ENCODE peak calls at places on chromosomes 6 and 20, in six cellular contexts. One of them, this sample, is unnamed.

GRCh38 chr6:73585566-73586415 is 65.0 kb upstream of the EEF1A1 start:
- DNase-seq in right atrium auricular region: no peak
- DNase-seq in BE2C: no peak
- DNase-seq in cardiac muscle cell: peak; percentile 84
- DNase-seq in Peyer's patch: peak; percentile 74
- DNase-seq in heart right ventricle: peak; percentile 67
- DNase-seq in this sample: peak; percentile 69

GRCh38 chr20:39576786-39577185 is 614.6 kb downstream of the DHX35 start:
- DNase-seq in right atrium auricular region: no peak
- DNase-seq in BE2C: no peak
- DNase-seq in cardiac muscle cell: no peak
- DNase-seq in Peyer's patch: no peak
- DNase-seq in heart right ventricle: no peak
- DNase-seq in this sample: no peak

GRCh38 chr6:26270903-26271639 is 93.9 kb upstream of the BTN3A2 start:
- DNase-seq in right atrium auricular region: peak; percentile 66
- DNase-seq in BE2C: peak; percentile 78
- DNase-seq in cardiac muscle cell: peak; percentile 90
- DNase-seq in Peyer's patch: peak; percentile 88
- DNase-seq in heart right ventricle: peak; percentile 82
- DNase-seq in this sample: no peak

GRCh38 chr6:48714286-48715049 is 603.5 kb upstream of the PTCHD4 start:
- DNase-seq in right atrium auricular region: no peak
- DNase-seq in BE2C: no peak
- DNase-seq in cardiac muscle cell: no peak
- DNase-seq in Peyer's patch: no peak
- DNase-seq in heart right ventricle: no peak
- DNase-seq in this sample: no peak

GRCh38 chr20:25452333-25452732 is 44.9 kb downstream of the GINS1 start:
- DNase-seq in right atrium auricular region: no peak
- DNase-seq in BE2C: no peak
- DNase-seq in cardiac muscle cell: no peak
- DNase-seq in Peyer's patch: no peak
- DNase-seq in heart right ventricle: no peak
- DNase-seq in this sample: no peak

GRCh38 chr6:146200136-146200708 is 171.4 kb downstream of the GRM1 start:
- DNase-seq in right atrium auricular region: no peak
- DNase-seq in BE2C: no peak
- DNase-seq in cardiac muscle cell: peak; percentile 7
- DNase-seq in Peyer's patch: no peak
- DNase-seq in heart right ventricle: no peak
- DNase-seq in this sample: no peak

GRCh38 chr6:2959909-2960719 is 11.3 kb downstream of the SERPINB6 start:
- DNase-seq in right atrium auricular region: no peak
- DNase-seq in BE2C: no peak
- DNase-seq in cardiac muscle cell: peak; percentile 59
- DNase-seq in Peyer's patch: no peak
- DNase-seq in heart right ventricle: no peak
- DNase-seq in this sample: no peak

GRCh38 chr20:46946181-46946624 is 51.6 kb downstream of the EYA2 start:
- DNase-seq in right atrium auricular region: no peak
- DNase-seq in BE2C: no peak
- DNase-seq in cardiac muscle cell: no peak
- DNase-seq in Peyer's patch: no peak
- DNase-seq in heart right ventricle: no peak
- DNase-seq in this sample: no peak

GRCh38 chr20:14672066-14672465 is 334.7 kb upstream of the FLRT3 start:
- DNase-seq in right atrium auricular region: no peak
- DNase-seq in BE2C: no peak
- DNase-seq in cardiac muscle cell: peak; percentile 2
- DNase-seq in Peyer's patch: no peak
- DNase-seq in heart right ventricle: no peak
- DNase-seq in this sample: no peak

GRCh38 chr20:50987493-50988210 is 29.0 kb downstream of the MOCS3 start:
- DNase-seq in right atrium auricular region: peak; percentile 78
- DNase-seq in BE2C: peak; percentile 77
- DNase-seq in cardiac muscle cell: peak; percentile 94
- DNase-seq in Peyer's patch: peak; percentile 82
- DNase-seq in heart right ventricle: peak; percentile 74
- DNase-seq in this sample: peak; percentile 92

GRCh38 chr6:139539852-139540251 is 165.4 kb upstream of the CITED2 start:
- DNase-seq in right atrium auricular region: peak; percentile 82
- DNase-seq in BE2C: no peak
- DNase-seq in cardiac muscle cell: peak; percentile 95
- DNase-seq in Peyer's patch: peak; percentile 59
- DNase-seq in heart right ventricle: peak; percentile 28
- DNase-seq in this sample: no peak

GRCh38 chr6:79421707-79422484 is 115.3 kb downstream of the LCA5 start:
- DNase-seq in right atrium auricular region: no peak
- DNase-seq in BE2C: peak; percentile 65
- DNase-seq in cardiac muscle cell: peak; percentile 96
- DNase-seq in Peyer's patch: no peak
- DNase-seq in heart right ventricle: peak; percentile 71
- DNase-seq in this sample: no peak

GRCh38 chr20:41750137-41750536 is 132.0 kb upstream of the CHD6 start:
- DNase-seq in right atrium auricular region: no peak
- DNase-seq in BE2C: no peak
- DNase-seq in cardiac muscle cell: no peak
- DNase-seq in Peyer's patch: no peak
- DNase-seq in heart right ventricle: no peak
- DNase-seq in this sample: no peak

GRCh38 chr20:50344232-50345071 is 153.8 kb downstream of the CEBPB start:
- DNase-seq in right atrium auricular region: no peak
- DNase-seq in BE2C: no peak
- DNase-seq in cardiac muscle cell: no peak
- DNase-seq in Peyer's patch: no peak
- DNase-seq in heart right ventricle: no peak
- DNase-seq in this sample: no peak

GRCh38 chr20:35551485-35551884 is 9.6 kb downstream of the ERGIC3 start:
- DNase-seq in right atrium auricular region: no peak
- DNase-seq in BE2C: no peak
- DNase-seq in cardiac muscle cell: peak; percentile 35
- DNase-seq in Peyer's patch: no peak
- DNase-seq in heart right ventricle: no peak
- DNase-seq in this sample: no peak

GRCh38 chr6:160112628-160113294 is 8.9 kb upstream of the SLC22A1 start:
- DNase-seq in right atrium auricular region: no peak
- DNase-seq in BE2C: no peak
- DNase-seq in cardiac muscle cell: no peak
- DNase-seq in Peyer's patch: no peak
- DNase-seq in heart right ventricle: no peak
- DNase-seq in this sample: no peak

GRCh38 chr20:2748551-2749342 is 51.7 kb downstream of the CPXM1 start:
- DNase-seq in right atrium auricular region: peak; percentile 42
- DNase-seq in BE2C: no peak
- DNase-seq in cardiac muscle cell: no peak
- DNase-seq in Peyer's patch: no peak
- DNase-seq in heart right ventricle: peak; percentile 1
- DNase-seq in this sample: no peak

GRCh38 chr6:52020961-52021570 is 66.3 kb downstream of the PKHD1 start:
- DNase-seq in right atrium auricular region: no peak
- DNase-seq in BE2C: no peak
- DNase-seq in cardiac muscle cell: peak; percentile 48
- DNase-seq in Peyer's patch: no peak
- DNase-seq in heart right ventricle: no peak
- DNase-seq in this sample: no peak

GRCh38 chr6:112018619-112019416 is 35.1 kb upstream of the CCN6 start:
- DNase-seq in right atrium auricular region: peak; percentile 87
- DNase-seq in BE2C: no peak
- DNase-seq in cardiac muscle cell: peak; percentile 51
- DNase-seq in Peyer's patch: no peak
- DNase-seq in heart right ventricle: peak; percentile 86
- DNase-seq in this sample: peak; percentile 53

DNA sequence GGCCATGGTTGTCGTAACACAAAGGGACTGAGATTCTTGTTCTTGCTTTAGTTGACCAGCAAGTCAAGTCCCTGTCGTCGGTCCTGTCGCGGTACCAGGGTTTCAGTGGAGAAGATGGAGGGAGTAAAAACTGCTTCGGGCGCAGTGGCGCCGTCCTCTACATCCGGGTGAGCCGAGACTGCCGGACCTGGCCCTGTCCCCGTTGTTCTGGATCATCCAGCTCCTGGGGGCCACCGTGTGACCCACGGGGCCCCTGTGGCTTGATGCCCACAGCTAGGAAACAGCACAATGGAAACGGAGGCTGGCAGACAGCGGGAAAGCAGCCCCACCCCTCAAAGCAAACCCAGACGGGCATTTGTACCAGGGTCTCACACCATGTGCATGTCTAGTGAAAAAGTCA is 15.0 kb downstream of the MTG2 start:
- DNase-seq in right atrium auricular region: no peak
- DNase-seq in BE2C: no peak
- DNase-seq in cardiac muscle cell: no peak
- DNase-seq in Peyer's patch: no peak
- DNase-seq in heart right ventricle: no peak
- DNase-seq in this sample: no peak
- H3K36me3 ChIP-seq in right atrium auricular region: peaks cover 64% of the 10 kb centered on the region
- H3K36me3 ChIP-seq in BE2C: peaks cover 68% of the 10 kb centered on the region
- H3K36me3 ChIP-seq in cardiac muscle cell: peaks cover 31% of the 10 kb centered on the region
- H3K36me3 ChIP-seq in Peyer's patch: no peaks in the 10 kb centered on the region
- H3K36me3 ChIP-seq in heart right ventricle: no peaks in the 10 kb centered on the region
- H3K36me3 ChIP-seq in this sample: peaks cover 20% of the 10 kb centered on the region

DNA sequence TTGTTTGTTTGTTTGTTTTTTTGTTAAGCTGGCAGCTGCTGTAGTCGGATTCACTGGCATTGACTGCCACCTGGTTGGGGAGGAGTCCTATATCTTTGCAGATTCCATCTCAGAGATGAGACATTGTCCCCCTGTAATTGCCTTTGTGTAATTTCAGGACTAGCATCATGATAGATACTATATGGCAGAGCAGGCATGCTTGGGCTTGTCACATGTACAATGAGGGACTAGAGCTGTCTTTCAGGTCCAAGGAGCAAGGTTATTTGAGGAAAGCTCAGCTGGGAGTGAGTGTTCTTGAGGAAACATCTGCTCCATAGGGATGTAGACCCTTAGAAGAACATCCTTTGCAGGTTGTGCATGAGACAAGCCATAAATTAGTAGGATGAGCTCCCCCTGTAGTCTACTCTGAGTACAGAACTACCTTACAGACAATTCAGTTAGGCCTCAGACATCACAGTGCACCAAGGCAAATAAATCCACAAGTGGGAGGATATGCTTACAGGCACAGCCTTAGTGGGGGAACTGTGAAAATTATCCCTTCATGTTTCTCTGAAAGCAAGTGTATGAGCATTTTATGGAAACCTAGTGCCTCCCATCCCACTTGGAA is 62.1 kb downstream of the BMP2 start:
- DNase-seq in right atrium auricular region: no peak
- DNase-seq in BE2C: no peak
- DNase-seq in cardiac muscle cell: peak; percentile 26
- DNase-seq in Peyer's patch: no peak
- DNase-seq in heart right ventricle: no peak
- DNase-seq in this sample: no peak
- TF ChIP-seq CTCF in right atrium auricular region: no peak
- TF ChIP-seq CTCF in BE2C: peak; percentile 13
- TF ChIP-seq CTCF in cardiac muscle cell: peak; percentile 46
- TF ChIP-seq CTCF in Peyer's patch: no peak
- TF ChIP-seq CTCF in heart right ventricle: peak; percentile 16
- TF ChIP-seq CTCF in this sample: no peak

DNA sequence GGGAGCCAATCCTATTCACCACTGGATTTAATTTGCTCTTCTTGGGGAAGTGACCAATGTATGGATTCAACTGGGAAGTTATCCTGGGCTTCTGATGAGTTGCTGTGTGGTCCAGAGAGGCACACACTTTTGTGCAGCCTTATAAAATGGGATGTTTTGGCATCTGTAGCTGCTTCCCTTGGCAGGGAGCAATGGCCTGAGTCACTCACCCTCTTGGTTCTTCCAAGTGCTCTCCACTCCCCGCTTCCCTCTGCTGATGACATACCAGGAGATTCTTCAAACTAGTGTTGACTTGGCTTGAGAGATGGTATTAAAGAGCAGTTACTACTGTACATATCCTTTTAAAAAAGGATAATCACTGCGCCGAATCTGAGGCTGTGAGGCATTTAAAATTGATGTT is 105.8 kb downstream of the JARID2 start:
- DNase-seq in right atrium auricular region: peak; percentile 74
- DNase-seq in BE2C: no peak
- DNase-seq in cardiac muscle cell: peak; percentile 86
- DNase-seq in Peyer's patch: no peak
- DNase-seq in heart right ventricle: peak; percentile 48
- DNase-seq in this sample: peak; percentile 32
- H3K4me1 ChIP-seq in right atrium auricular region: peaks cover 27% of the 10 kb centered on the region
- H3K4me1 ChIP-seq in BE2C: peaks cover 24% of the 10 kb centered on the region
- H3K4me1 ChIP-seq in cardiac muscle cell: peaks cover 11% of the 10 kb centered on the region
- H3K4me1 ChIP-seq in Peyer's patch: no peaks in the 10 kb centered on the region
- H3K4me1 ChIP-seq in heart right ventricle: peaks cover 8% of the 10 kb centered on the region
- H3K4me1 ChIP-seq in this sample: peaks cover 18% of the 10 kb centered on the region

GRCh38 chr20:32448306-32449056 is 90.3 kb downstream of the ASXL1 start:
- DNase-seq in right atrium auricular region: no peak
- DNase-seq in BE2C: no peak
- DNase-seq in cardiac muscle cell: peak; percentile 34
- DNase-seq in Peyer's patch: peak; percentile 46
- DNase-seq in heart right ventricle: no peak
- DNase-seq in this sample: no peak

GRCh38 chr20:32451340-32451681 is 93.2 kb downstream of the ASXL1 start:
- DNase-seq in right atrium auricular region: no peak
- DNase-seq in BE2C: no peak
- DNase-seq in cardiac muscle cell: no peak
- DNase-seq in Peyer's patch: no peak
- DNase-seq in heart right ventricle: no peak
- DNase-seq in this sample: no peak

GRCh38 chr20:32449057-32449889 is 91.1 kb downstream of the ASXL1 start:
- DNase-seq in right atrium auricular region: no peak
- DNase-seq in BE2C: no peak
- DNase-seq in cardiac muscle cell: no peak
- DNase-seq in Peyer's patch: peak; percentile 36
- DNase-seq in heart right ventricle: no peak
- DNase-seq in this sample: no peak

GRCh38 chr20:32450484-32451061 is 92.4 kb downstream of the ASXL1 start:
- DNase-seq in right atrium auricular region: no peak
- DNase-seq in BE2C: no peak
- DNase-seq in cardiac muscle cell: no peak
- DNase-seq in Peyer's patch: no peak
- DNase-seq in heart right ventricle: no peak
- DNase-seq in this sample: no peak

GRCh38 chr20:32449890-32450401 is 91.8 kb downstream of the ASXL1 start:
- DNase-seq in right atrium auricular region: no peak
- DNase-seq in BE2C: peak; percentile 82
- DNase-seq in cardiac muscle cell: no peak
- DNase-seq in Peyer's patch: no peak
- DNase-seq in heart right ventricle: no peak
- DNase-seq in this sample: no peak
- H3K36me3 ChIP-seq in right atrium auricular region: peaks cover 42% of the 10 kb centered on the region
- H3K36me3 ChIP-seq in BE2C: peaks cover 54% of the 10 kb centered on the region
- H3K36me3 ChIP-seq in cardiac muscle cell: peaks cover 30% of the 10 kb centered on the region
- H3K36me3 ChIP-seq in Peyer's patch: no peaks in the 10 kb centered on the region
- H3K36me3 ChIP-seq in heart right ventricle: no peaks in the 10 kb centered on the region
- H3K36me3 ChIP-seq in this sample: peaks cover 89% of the 10 kb centered on the region